ENCODE peak calls at places on chromosomes 16 and 17, in six cellular contexts. J, N, H, Y, S and I are unnamed samples.
A peak's percentile ranks its signal among the peaks of the same experiment; 100 is the strongest.

GRCh38 chr17:72477529-72477928 is 356.7 kb downstream of the SOX9 start:
- DNase-seq in H (no peak), N (no peak), J (no peak), S (no peak), Y (no peak), I (no peak)

GRCh38 chr17:301681-302299 is 50.8 kb downstream of the RPH3AL start:
- DNase-seq in S (no peak), N (no peak), Y (no peak), H (no peak), J (no peak), I (no peak)

GRCh38 chr17:42405963-42406495 is 17.0 kb downstream of the CAVIN1 start:
- DNase-seq in H (peak; percentile 92), J (peak; percentile 82), N (no peak), Y (peak; percentile 80), S (peak; percentile 84), I (peak; percentile 63)

GRCh38 chr17:1362065-1362848 is 37.8 kb downstream of the YWHAE start:
- DNase-seq in S (no peak), H (no peak), N (no peak), Y (peak; percentile 38), J (no peak), I (no peak)

GRCh38 chr17:78127888-78128615 is 503 bp downstream of the TMC6 start:
- DNase-seq in S (peak; percentile 71), Y (no peak), N (no peak), J (no peak), H (peak; percentile 61), I (peak; percentile 45)

GRCh38 chr17:17737938-17738894 is 57.0 kb downstream of the RAI1 start:
- DNase-seq in Y (no peak), S (no peak), N (no peak), J (peak; percentile 83), H (peak; percentile 74), I (no peak)

GRCh38 chr16:72901012-72901411 is 146.9 kb downstream of the ZFHX3 start:
- DNase-seq in H (no peak), N (no peak), J (no peak), Y (no peak), S (no peak), I (no peak)

GRCh38 chr16:53745753-53746258 is 41.9 kb downstream of the FTO start:
- DNase-seq in J (peak; percentile 72), Y (no peak), H (no peak), S (peak; percentile 25), N (no peak), I (no peak)

GRCh38 chr17:63545302-63545928 is 4.9 kb upstream of the DCAF7 start:
- DNase-seq in H (no peak), N (no peak), S (no peak), J (no peak), Y (no peak), I (no peak)
- TF ChIP-seq JUN in H (no peak), N (no peak), S (no peak), J (no peak), Y (no peak), I (no peak)

DNA sequence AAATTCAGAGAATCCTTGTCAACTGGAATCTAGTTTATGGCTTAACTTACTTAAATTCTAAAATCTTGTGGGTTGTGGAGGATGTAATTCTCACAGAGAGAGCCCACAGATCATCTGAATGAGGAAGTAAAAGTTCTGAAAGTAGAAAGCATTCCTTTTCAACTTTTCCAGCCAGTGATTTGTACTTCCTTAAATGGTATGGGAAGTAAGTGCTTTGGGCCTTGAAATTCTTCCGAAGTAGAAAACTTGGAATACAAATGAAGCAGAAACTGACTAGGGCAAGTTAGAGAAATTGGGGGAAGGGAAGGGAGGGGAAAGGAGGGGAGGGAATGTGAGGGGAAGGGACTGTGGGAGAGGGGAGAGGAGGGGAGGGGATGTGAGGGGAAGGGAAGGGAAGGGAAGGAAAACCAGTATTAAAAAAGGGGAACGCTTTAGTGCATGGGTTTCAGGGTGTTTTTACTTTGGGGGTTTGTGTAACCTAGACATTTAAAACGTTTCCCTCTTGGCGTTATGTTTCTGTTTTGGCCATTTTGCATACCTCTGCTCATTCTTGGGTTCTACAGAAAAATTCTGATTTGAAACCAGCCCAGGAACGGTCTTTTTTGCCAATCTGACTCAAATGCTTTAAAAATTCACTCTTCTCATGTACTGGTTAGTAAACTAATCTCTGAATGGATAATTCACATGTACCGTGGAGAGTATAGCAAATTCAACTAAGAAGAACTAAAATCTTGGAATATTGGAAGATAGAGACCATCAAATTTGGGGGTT is 15.5 kb upstream of the SNTB2 start:
- DNase-seq in J (no peak), S (no peak), Y (no peak), N (no peak), H (no peak), I (no peak)
- TF ChIP-seq JUN in J (no peak), S (no peak), Y (no peak), N (no peak), H (no peak), I (no peak)

GRCh38 chr16:88196471-88197400 is 186.0 kb upstream of the ZNF469 start:
- DNase-seq in Y (no peak), N (no peak), J (no peak), H (no peak), S (no peak), I (no peak)

GRCh38 chr16:88194397-88195020 is 188.2 kb upstream of the ZNF469 start:
- DNase-seq in H (no peak), Y (no peak), N (no peak), J (no peak), S (no peak), I (peak; percentile 19)

GRCh38 chr16:88195911-88196465 is 186.8 kb upstream of the ZNF469 start:
- DNase-seq in N (no peak), J (no peak), Y (no peak), S (no peak), H (no peak), I (no peak)

GRCh38 chr16:88192601-88193000 is 190.2 kb upstream of the ZNF469 start:
- DNase-seq in J (no peak), S (no peak), H (no peak), Y (no peak), N (no peak), I (no peak)

DNA sequence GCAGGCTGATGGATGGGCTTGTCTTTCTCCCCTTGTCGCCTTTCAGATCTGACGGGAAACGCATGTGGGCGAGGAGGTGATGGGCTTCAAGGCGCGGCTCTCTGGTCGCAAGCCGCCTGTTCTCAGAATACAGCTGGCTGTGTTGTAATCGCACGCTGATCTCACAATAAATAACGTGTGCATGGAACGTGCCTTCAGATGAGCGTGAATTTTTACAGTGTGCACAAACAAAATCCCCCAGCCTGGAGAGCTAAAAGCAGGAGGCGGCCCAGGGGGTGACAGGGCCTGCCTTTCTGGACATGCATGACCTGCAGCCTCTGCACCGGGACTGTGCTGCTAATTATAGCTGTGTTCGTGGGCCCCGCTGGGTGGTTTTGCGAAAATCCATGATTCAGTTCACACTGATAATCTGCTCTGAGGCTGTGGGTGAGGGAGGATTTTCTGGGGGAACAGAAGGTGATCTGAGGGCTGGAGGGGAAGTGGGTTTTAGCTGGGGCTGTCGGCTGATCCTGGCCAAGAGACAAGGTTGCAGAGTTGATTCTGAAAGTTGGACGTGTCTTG is 187.7 kb upstream of the ZNF469 start:
- DNase-seq in S (no peak), Y (no peak), H (no peak), J (no peak), N (no peak), I (no peak)
- TF ChIP-seq JUN in S (no peak), Y (no peak), H (no peak), J (no peak), N (no peak), I (no peak)

GRCh38 chr16:81456523-81457325 is 12.1 kb downstream of the CMIP start:
- DNase-seq in S (no peak), J (no peak), Y (no peak), N (no peak), H (no peak), I (peak; percentile 94)
- TF ChIP-seq JUN in S (no peak), J (no peak), Y (no peak), N (no peak), H (no peak), I (peak; percentile 10)

GRCh38 chr16:29662729-29663019 is 373 bp upstream of the SPN start:
- DNase-seq in J (no peak), S (peak; percentile 77), N (no peak), Y (no peak), H (no peak), I (no peak)
- TF ChIP-seq JUN in J (no peak), S (no peak), N (no peak), Y (no peak), H (no peak), I (no peak)

GRCh38 chr16:28910046-28911031 is 14.7 kb downstream of the RABEP2 start:
- DNase-seq in N (no peak), Y (no peak), S (no peak), J (peak; percentile 55), H (no peak), I (no peak)
- TF ChIP-seq JUN in N (no peak), Y (no peak), S (no peak), J (no peak), H (no peak), I (no peak)